ENCODE peak calls at places on chromosomes 7 and 10, in ten cellular contexts. W is activated gamma-delta T cell treated with anti-CD3 and anti-CD28 coated beads, Interleukin-2, amount 50 U/mL, for 16 hours; U is astrocyte of the hippocampus; O is AG08396; P is EL; N is cardiac septum; B is HFFc6; G is activated CD4-positive, alpha-beta T cell treated with anti-CD3 and anti-CD28 coated beads, Interleukin-2, amount 10 ng/mL, durations not matched to agents 7 days and 5 days; R is activated T-cell treated with anti-CD3 and anti-CD28 coated beads, Interleukin-2, amount 50 U/mL, for 1 hour; F is BJ. Z is an unnamed sample.
A peak's percentile ranks its signal among the peaks of the same experiment; 100 is the strongest.

GRCh38 chr10:15775513-15775912 is 55.8 kb upstream of the ITGA8 start:
- DNase-seq in R (no peak), O (peak; percentile 66), B (peak; percentile 82), U (peak; percentile 74), W (no peak), F (peak; percentile 62), P (peak; percentile 86), G (no peak), N (no peak), Z (no peak)

GRCh38 chr10:33113111-33113856 is 155.3 kb upstream of the ITGB1 start:
- DNase-seq in B (peak; percentile 78), P (peak; percentile 86), O (peak; percentile 51), F (peak; percentile 51), W (no peak), R (no peak), U (no peak), N (no peak), G (no peak), Z (no peak)

GRCh38 chr7:44517175-44517574 is 24.0 kb downstream of the NPC1L1 start:
- DNase-seq in R (no peak), W (no peak), O (no peak), G (no peak), P (no peak), F (no peak), N (no peak), B (no peak), U (no peak), Z (no peak)

GRCh38 chr10:79329529-79329928 is 17.7 kb upstream of the PPIF start:
- DNase-seq in P (no peak), O (no peak), U (no peak), R (no peak), N (no peak), W (no peak), G (no peak), B (no peak), F (no peak), Z (no peak)

GRCh38 chr10:5582736-5583135 is 58.0 kb downstream of the CALML3 start:
- DNase-seq in G (no peak), F (no peak), N (no peak), U (no peak), O (no peak), W (no peak), B (no peak), P (no peak), R (no peak), Z (no peak)

GRCh38 chr7:157434701-157435100 is 97.9 kb downstream of the DNAJB6 start:
- DNase-seq in F (no peak), W (no peak), O (no peak), G (no peak), U (no peak), R (no peak), N (no peak), B (no peak), P (no peak), Z (peak; percentile 25)

GRCh38 chr10:89414146-89414878 is at the start of gene IFIT5:
- DNase-seq in U (peak; percentile 90), N (peak; percentile 89), G (peak; percentile 79), O (peak; percentile 86), W (peak; percentile 37), R (peak; percentile 78), P (peak; percentile 85), B (peak; percentile 52), F (no peak), Z (peak; percentile 84)

GRCh38 chr7:22885824-22886255 is 63.2 kb upstream of the TOMM7 start:
- DNase-seq in P (no peak), B (no peak), G (peak; percentile 81), F (no peak), U (no peak), N (no peak), R (no peak), O (no peak), W (peak; percentile 15), Z (no peak)

GRCh38 chr10:125411724-125412123 is 251.4 kb upstream of the CTBP2 start:
- DNase-seq in R (no peak), P (peak; percentile 90), O (peak; percentile 68), U (peak; percentile 33), B (peak; percentile 93), N (no peak), W (no peak), G (no peak), F (peak; percentile 54), Z (no peak)

GRCh38 chr7:101728888-101729883 is 88.2 kb upstream of the CUX1 start:
- DNase-seq in W (no peak), B (no peak), N (no peak), F (no peak), O (no peak), G (no peak), P (peak; percentile 81), R (no peak), U (peak; percentile 92), Z (no peak)

GRCh38 chr10:76021391-76021790 is 590.0 kb downstream of the LRMDA start:
- DNase-seq in U (no peak), W (no peak), G (no peak), P (no peak), B (no peak), O (no peak), N (no peak), F (no peak), R (no peak), Z (no peak)

GRCh38 chr7:112649560-112649959 is 140.6 kb downstream of the TMEM168 start:
- DNase-seq in O (no peak), G (no peak), W (no peak), B (no peak), P (peak; percentile 28), N (no peak), R (no peak), F (no peak), U (no peak), Z (no peak)

GRCh38 chr7:99061001-99061779 is 82.7 kb downstream of the SMURF1 start:
- DNase-seq in W (no peak), P (no peak), G (no peak), F (no peak), N (no peak), R (no peak), B (no peak), O (no peak), U (no peak), Z (no peak)

GRCh38 chr10:23512355-23513058 is 73.6 kb downstream of the OTUD1 start:
- DNase-seq in B (peak; percentile 50), W (no peak), P (peak; percentile 79), R (no peak), U (no peak), O (peak; percentile 10), G (no peak), F (no peak), N (no peak), Z (no peak)

GRCh38 chr10:127977368-127978009 is 70.6 kb downstream of the PTPRE start:
- DNase-seq in U (peak; percentile 89), R (no peak), B (no peak), G (no peak), N (peak; percentile 92), O (peak; percentile 78), P (peak; percentile 79), W (no peak), F (no peak), Z (peak; percentile 79)

GRCh38 chr7:155009570-155010157 is 6.7 kb upstream of the PAXIP1 start:
- DNase-seq in R (peak; percentile 32), O (no peak), F (no peak), G (peak; percentile 43), B (no peak), U (no peak), N (no peak), W (no peak), P (no peak), Z (no peak)

GRCh38 chr7:127474457-127474856 is 81.9 kb upstream of the ZNF800 start:
- DNase-seq in R (no peak), N (no peak), F (no peak), G (no peak), B (no peak), U (peak; percentile 41), O (no peak), P (no peak), W (no peak), Z (no peak)

GRCh38 chr7:151552352-151553028 is 32.8 kb upstream of the RHEB start:
- DNase-seq in O (no peak), P (no peak), N (no peak), G (no peak), F (no peak), B (no peak), W (no peak), R (no peak), U (no peak), Z (no peak)

GRCh38 chr7:44291066-44291732 is 34.2 kb downstream of the CAMK2B start:
- DNase-seq in G (no peak), W (no peak), B (peak; percentile 31), O (peak; percentile 64), U (peak; percentile 40), R (peak; percentile 11), P (no peak), N (peak; percentile 89), F (no peak), Z (peak; percentile 56)

GRCh38 chr7:22278660-22279059 is 78.3 kb downstream of the RAPGEF5 start:
- DNase-seq in N (no peak), W (no peak), P (no peak), G (no peak), F (no peak), R (no peak), O (no peak), B (no peak), U (no peak), Z (no peak)

GRCh38 chr10:48623009-48623408 is 18.1 kb upstream of the ARHGAP22 start:
- DNase-seq in W (no peak), R (no peak), P (no peak), G (no peak), U (no peak), F (no peak), O (peak; percentile 1), N (no peak), B (no peak), Z (no peak)

GRCh38 chr10:77386833-77387232 is 250.8 kb downstream of the KCNMA1 start:
- DNase-seq in W (no peak), B (peak; percentile 57), P (peak; percentile 76), U (peak; percentile 65), R (no peak), O (peak; percentile 31), F (peak; percentile 32), N (peak; percentile 6), G (no peak), Z (no peak)

GRCh38 chr7:133009426-133009825 is 72.5 kb downstream of the CHCHD3 start:
- DNase-seq in W (no peak), N (no peak), O (no peak), P (no peak), F (peak; percentile 9), U (no peak), B (no peak), G (no peak), R (no peak), Z (no peak)

GRCh38 chr10:22631646-22632278 is 82.6 kb downstream of the PIP4K2A start:
- DNase-seq in U (peak; percentile 74), F (no peak), N (no peak), P (no peak), R (no peak), O (no peak), G (no peak), W (no peak), B (no peak), Z (no peak)

GRCh38 chr7:4730971-4731370 is 44.5 kb upstream of the AP5Z1 start:
- DNase-seq in O (no peak), F (no peak), W (no peak), P (no peak), R (no peak), B (no peak), N (no peak), G (no peak), U (no peak), Z (no peak)

GRCh38 chr10:3136336-3136735 is 36.2 kb downstream of the PITRM1 start:
- DNase-seq in W (no peak), N (no peak), F (no peak), U (no peak), P (no peak), R (no peak), B (no peak), O (no peak), G (no peak), Z (no peak)

GRCh38 chr7:124051978-124052377 is 19.1 kb upstream of the TMEM229A start:
- DNase-seq in R (no peak), N (no peak), U (no peak), O (no peak), G (no peak), W (no peak), P (no peak), B (no peak), F (no peak), Z (no peak)

GRCh38 chr7:69738396-69738889 is 140.2 kb downstream of the AUTS2 start:
- DNase-seq in F (no peak), O (no peak), U (peak; percentile 91), N (no peak), R (no peak), P (no peak), W (no peak), G (no peak), B (no peak), Z (no peak)

Z was measured in sciatic nerve.